ENCODE peak calls at places on chromosomes 2 and 18, in five cellular contexts. F is neural crest cell; H is cardiac muscle cell; G is stimulated activated CD8-positive, alpha-beta memory T cell treated with anti-CD3 and anti-CD28 coated beads, Interleukin-4, amount 100 ng/mL, for 4 hours; J is activated CD4-positive, alpha-beta T cell treated with anti-CD3 and anti-CD28 coated beads, Interleukin-2, amount 50 U/mL, for 4 hours. K is an unnamed sample.

GRCh38 chr2:212414699-212415309 is 123.8 kb downstream of the ERBB4 start:
- DNase-seq in J (no peak), F (no peak), H (no peak), G (no peak), K (no peak)

GRCh38 chr2:58973831-58974281 is 732.7 kb upstream of the FANCL start:
- DNase-seq in F (no peak), G (no peak), J (no peak), H (no peak), K (no peak)

GRCh38 chr2:109375131-109375561 is 238.6 kb downstream of the SEPTIN10 start:
- DNase-seq in F (no peak), G (no peak), J (no peak), H (no peak), K (no peak)

GRCh38 chr18:7789853-7790552 is 222.9 kb downstream of the PTPRM start:
- DNase-seq in G (no peak), J (no peak), F (no peak), H (peak; percentile 67), K (no peak)

GRCh38 chr2:237653791-237654558 is 26.6 kb downstream of the LRRFIP1 start:
- DNase-seq in F (no peak), H (no peak), J (no peak), G (no peak), K (no peak)

GRCh38 chr18:33804258-33804657 is 226.2 kb downstream of the ASXL3 start:
- DNase-seq in F (no peak), J (no peak), G (no peak), H (peak; percentile 51), K (no peak)

GRCh38 chr2:181341855-181342594 is 115.2 kb upstream of the ITGA4 start:
- DNase-seq in H (no peak), G (no peak), F (no peak), J (no peak), K (no peak)

GRCh38 chr2:44772670-44773378 is 168.7 kb upstream of the SIX3 start:
- DNase-seq in J (no peak), F (no peak), G (no peak), H (no peak), K (no peak)

GRCh38 chr2:109256921-109257320 is 127.9 kb downstream of the SH3RF3 start:
- DNase-seq in G (no peak), J (no peak), F (no peak), H (peak; percentile 65), K (no peak)

GRCh38 chr2:213238753-213239591 is 45.3 kb upstream of the SPAG16 start:
- DNase-seq in H (peak; percentile 96), J (no peak), G (no peak), F (no peak), K (no peak)

GRCh38 chr2:98478861-98479770 is 34.5 kb downstream of the INPP4A start:
- DNase-seq in G (no peak), F (no peak), J (no peak), H (no peak), K (no peak)

K was measured in activated T-helper 9 cell treated with anti-CD3 and anti-CD28 coated beads, Interleukin-2, amount 50 U/mL, for 16 hours.